ENCODE peak calls at places on chromosomes 5 and 9, in four cellular contexts. D is H1, F is H9, V is neuronal stem cell. Q is an unnamed sample.

GRCh38 chr5:129063483-129064136 is 30.9 kb upstream of the ISOC1 start:
- DNase-seq in D (no peak), F (no peak), V (no peak), Q (no peak)

GRCh38 chr9:75903785-75904360 is 13.4 kb downstream of the PCSK5 start:
- DNase-seq in D (no peak), F (no peak), V (no peak), Q (peak; percentile 68)

GRCh38 chr5:107149243-107149642 is 521.5 kb downstream of the EFNA5 start:
- DNase-seq in D (no peak), F (no peak), V (no peak), Q (no peak)

GRCh38 chr9:92004045-92004392 is 54.0 kb upstream of the ROR2 start:
- DNase-seq in D (no peak), F (peak; percentile 51), V (no peak), Q (no peak)

GRCh38 chr5:41869150-41869738 is 981 bp downstream of the OXCT1 start:
- DNase-seq in D (no peak), F (peak; percentile 44), V (no peak), Q (no peak)

GRCh38 chr5:148794275-148794674 is 32.1 kb upstream of the ADRB2 start:
- DNase-seq in D (no peak), F (no peak), V (no peak), Q (no peak)

GRCh38 chr9:122119166-122119521 is 26.0 kb upstream of the TTLL11 start:
- DNase-seq in D (no peak), F (no peak), V (no peak), Q (no peak)

GRCh38 chr5:128644863-128645262 is 106.8 kb upstream of the FBN2 start:
- DNase-seq in D (no peak), F (no peak), V (no peak), Q (no peak)

DNA sequence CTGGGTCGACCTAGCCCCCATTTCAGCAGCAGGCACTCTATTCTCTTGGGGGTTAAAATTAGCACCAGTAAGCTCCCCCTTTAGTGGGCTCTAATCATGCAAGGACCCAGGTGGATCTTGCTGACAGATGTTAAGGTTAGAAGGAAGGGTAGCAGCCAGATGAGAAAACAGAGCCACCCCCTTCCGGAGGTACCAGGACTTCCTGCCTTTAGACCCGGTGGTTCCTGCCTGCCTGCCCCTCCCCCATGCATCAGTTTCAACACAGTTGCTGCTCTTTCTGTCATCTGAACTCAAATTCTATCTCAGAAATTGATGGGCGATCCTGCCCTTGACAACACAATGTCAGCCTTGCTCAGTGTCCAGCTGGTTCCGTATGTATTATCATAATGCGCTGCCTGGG is 287.3 kb downstream of the EBF1 start:
- DNase-seq in D (no peak), F (peak; percentile 32), V (no peak), Q (no peak)
- H3K23ac ChIP-seq in D (no peak overlapping the region), F (no peak overlapping the region), V (no peak overlapping the region), Q (no peak overlapping the region)

DNA sequence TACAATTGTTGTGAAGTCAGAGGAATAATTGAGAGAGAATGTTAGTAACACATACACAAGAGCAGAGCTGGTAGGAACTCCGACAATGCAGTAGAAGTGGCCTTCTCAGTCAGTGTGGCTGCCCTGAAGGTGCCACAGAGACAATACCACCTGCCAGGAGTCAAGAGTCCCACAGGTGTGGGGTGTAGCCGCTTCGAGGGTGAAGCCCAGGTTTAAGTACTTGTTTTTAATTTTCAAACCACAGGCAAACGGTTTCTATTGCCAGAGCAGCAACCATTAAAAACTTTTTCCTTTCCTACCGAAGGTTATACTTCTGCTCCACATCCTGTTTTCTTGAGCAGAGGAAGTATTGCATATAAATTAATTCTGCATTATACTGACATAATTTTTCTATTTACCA is 12.7 kb upstream of the ACTBL2 start:
- DNase-seq in D (no peak), F (no peak), V (no peak), Q (no peak)
- H2BK12ac ChIP-seq in D (no peak overlapping the region), F (no peak overlapping the region), V (no peak overlapping the region), Q (peak overlapping the region; percentile 99)

GRCh38 chr5:67315802-67316103 is 119.2 kb upstream of the CD180 start:
- DNase-seq in D (no peak), F (no peak), V (no peak), Q (no peak)
- H4K8ac ChIP-seq in D (no peak overlapping the region), F (no peak overlapping the region), V (no peak overlapping the region), Q (no peak overlapping the region)

GRCh38 chr5:141843156-141843927 is 34.9 kb downstream of the PCDH1 start:
- DNase-seq in D (no peak), F (peak; percentile 71), V (no peak), Q (peak; percentile 98)
- H3K23ac ChIP-seq in D (no peak overlapping the region), F (no peak overlapping the region), V (no peak overlapping the region), Q (no peak overlapping the region)

GRCh38 chr9:124762633-124763032 is 8.5 kb downstream of the NR6A1 start:
- DNase-seq in D (no peak), F (no peak), V (no peak), Q (no peak)

GRCh38 chr9:124761196-124761595 is 9.9 kb downstream of the NR6A1 start:
- DNase-seq in D (no peak), F (no peak), V (no peak), Q (no peak)

GRCh38 chr9:124759327-124759726 is 11.8 kb downstream of the NR6A1 start:
- DNase-seq in D (no peak), F (no peak), V (no peak), Q (no peak)

GRCh38 chr9:124760719-124761118 is 10.4 kb downstream of the NR6A1 start:
- DNase-seq in D (no peak), F (peak; percentile 80), V (no peak), Q (no peak)

GRCh38 chr9:124761710-124762109 is 9.4 kb downstream of the NR6A1 start:
- DNase-seq in D (no peak), F (no peak), V (no peak), Q (no peak)
- H2BK12ac ChIP-seq in D (no peak overlapping the region), F (no peak overlapping the region), V (no peak overlapping the region), Q (no peak overlapping the region)

GRCh38 chr9:32389365-32389764 is 4.9 kb downstream of the ACO1 start:
- DNase-seq in D (no peak), F (no peak), V (no peak), Q (no peak)
- H4K8ac ChIP-seq in D (no peak overlapping the region), F (peak overlapping the region; percentile 86), V (no peak overlapping the region), Q (no peak overlapping the region)

GRCh38 chr5:172953776-172954189 is 5.4 kb upstream of the RPL26L1 start:
- DNase-seq in D (no peak), F (no peak), V (no peak), Q (peak; percentile 67)
- H3K23ac ChIP-seq in D (no peak overlapping the region), F (no peak overlapping the region), V (no peak overlapping the region), Q (no peak overlapping the region)

DNA sequence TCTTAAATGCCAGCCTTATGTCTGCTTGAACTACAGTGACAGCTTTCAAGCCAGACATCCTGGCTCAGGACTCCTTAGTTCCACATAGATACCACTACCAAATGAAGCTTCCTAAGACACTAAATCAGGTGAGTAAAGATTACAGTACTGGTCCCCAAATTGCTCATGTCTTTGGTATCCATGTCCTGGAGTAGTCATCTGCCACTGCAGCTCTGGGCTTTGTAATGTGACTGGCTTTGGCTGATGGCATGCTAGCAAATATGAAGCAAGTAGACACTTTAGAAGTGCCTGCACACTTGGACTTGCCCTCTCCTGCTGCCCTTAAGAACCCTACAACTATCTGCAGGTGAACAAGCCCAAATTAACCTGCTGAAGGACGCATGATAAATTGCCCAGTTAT is 334.9 kb downstream of the BNC2 start:
- DNase-seq in D (no peak), F (no peak), V (no peak), Q (peak; percentile 37)
- H2BK12ac ChIP-seq in D (no peak overlapping the region), F (no peak overlapping the region), V (no peak overlapping the region), Q (no peak overlapping the region)

DNA sequence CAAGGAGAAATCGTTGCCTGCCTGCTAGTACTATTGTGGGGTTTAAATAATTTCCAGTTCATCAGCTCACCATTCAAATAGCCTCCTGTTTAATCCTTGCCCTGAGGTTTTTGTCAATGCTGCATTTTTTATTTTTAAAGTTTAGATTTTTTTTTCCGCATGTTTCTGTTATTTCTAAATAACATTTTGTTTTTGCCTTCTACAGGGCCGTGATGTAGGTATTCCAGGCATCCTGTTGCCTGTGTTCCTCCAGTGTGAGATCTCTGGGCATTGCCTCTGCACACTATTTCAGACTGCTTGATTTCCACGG is 124.3 kb downstream of the HSD17B3 start:
- DNase-seq in D (no peak), F (no peak), V (no peak), Q (no peak)
- H4K8ac ChIP-seq in D (no peak overlapping the region), F (no peak overlapping the region), V (no peak overlapping the region), Q (no peak overlapping the region)

Q was measured in trophoblast cell.